ENCODE peak calls at places on chromosomes 4 and X, in five cellular contexts. P, M, L, D and K are unnamed samples.

GRCh38 chr4:81723927-81724587 is 252.3 kb upstream of the RASGEF1B start:
- DNase-seq in P (no peak), M (no peak), L (no peak), D (no peak), K (no peak)

GRCh38 chrX:154036513-154036912 is 16.8 kb upstream of the IRAK1 start:
- DNase-seq in P (peak), M (no peak), L (no peak), D (no peak), K (no peak)

GRCh38 chrX:39760930-39761329 is 336.8 kb downstream of the BCOR start:
- DNase-seq in P (no peak), M (no peak), L (no peak), D (no peak), K (no peak)

GRCh38 chr4:44446191-44446590 is 2.4 kb downstream of the KCTD8 start:
- DNase-seq in P (no peak), M (no peak), L (no peak), D (no peak), K (no peak)

GRCh38 chr4:117771647-117772337 is 262.5 kb upstream of the NDST3 start:
- DNase-seq in P (peak), M (no peak), L (no peak), D (peak), K (no peak)

GRCh38 chrX:48715066-48715465 is 18.5 kb downstream of the SUV39H1 start:
- DNase-seq in P (no peak), M (no peak), L (no peak), D (no peak), K (no peak)

GRCh38 chr4:153427363-153428071 is 38.6 kb upstream of the TMEM131L start:
- DNase-seq in P (no peak), M (no peak), L (no peak), D (no peak), K (no peak)

GRCh38 chr4:118774321-118774720 is 61.6 kb downstream of the SEC24D start:
- DNase-seq in P (no peak), M (no peak), L (no peak), D (no peak), K (no peak)

GRCh38 chr4:26175905-26176304 is 144.9 kb upstream of the RBPJ start:
- DNase-seq in P (no peak), M (no peak), L (no peak), D (no peak), K (no peak)

GRCh38 chr4:170089743-170090666 is at the start of gene AADAT:
- DNase-seq in P (peak), M (peak), L (no peak), D (peak), K (peak)

GRCh38 chr4:72473434-72473900 is 95.6 kb downstream of the ADAMTS3 start:
- DNase-seq in P (no peak), M (peak), L (no peak), D (no peak), K (no peak)

GRCh38 chr4:109730294-109731051 is 603 bp upstream of the PLA2G12A start:
- DNase-seq in P (peak), M (no peak), L (peak), D (no peak), K (peak)

GRCh38 chrX:64204252-64204651 is 1.3 kb downstream of the AMER1 start:
- DNase-seq in P (no peak), M (no peak), L (no peak), D (no peak), K (no peak)

GRCh38 chrX:124217289-124218251 is 114.9 kb upstream of the TEX13D start:
- DNase-seq in P (no peak), M (no peak), L (no peak), D (no peak), K (no peak)

GRCh38 chrX:11555759-11556158 is 110.0 kb downstream of the ARHGAP6 start:
- DNase-seq in P (no peak), M (no peak), L (no peak), D (no peak), K (no peak)

GRCh38 chr4:108700358-108700757 is 50.0 kb downstream of the OSTC start:
- DNase-seq in P (no peak), M (no peak), L (no peak), D (no peak), K (no peak)

GRCh38 chr4:114383055-114383454 is 215.6 kb upstream of the UGT8 start:
- DNase-seq in P (no peak), M (no peak), L (no peak), D (no peak), K (no peak)

GRCh38 chr4:114383721-114384120 is 214.9 kb upstream of the UGT8 start:
- DNase-seq in P (no peak), M (no peak), L (no peak), D (peak), K (no peak)

GRCh38 chr4:114385195-114385985 is 213.2 kb upstream of the UGT8 start:
- DNase-seq in P (no peak), M (no peak), L (no peak), D (no peak), K (no peak)

GRCh38 chr4:114386637-114387233 is 211.9 kb upstream of the UGT8 start:
- DNase-seq in P (no peak), M (no peak), L (peak), D (peak), K (peak)

DNA sequence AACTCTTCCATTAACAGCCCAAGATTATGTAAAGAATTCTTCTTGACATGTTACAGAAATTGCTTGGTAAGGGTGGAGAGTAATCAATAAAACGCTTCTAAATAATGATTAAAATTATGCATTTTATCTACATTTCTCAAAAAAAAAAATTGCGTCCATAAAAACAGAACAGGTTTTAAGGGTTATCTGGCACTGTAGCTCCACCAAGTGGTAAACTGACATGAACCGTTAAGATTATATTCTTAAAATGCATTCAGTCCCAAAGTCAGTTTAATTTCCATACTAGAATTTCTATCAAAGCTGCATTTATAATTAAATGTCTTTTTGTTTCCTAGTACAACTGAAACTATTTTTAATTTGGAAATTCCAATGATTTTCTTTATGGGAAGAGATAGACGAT is 214.0 kb upstream of the UGT8 start:
- DNase-seq in P (no peak), M (no peak), L (no peak), D (peak), K (no peak)
- TF ChIP-seq JUND in P (no peak), M (no peak), L (no peak), D (no peak), K (no peak)

GRCh38 chr4:185734214-185734613 is 77.8 kb downstream of the SORBS2 start:
- DNase-seq in P (no peak), M (no peak), L (peak), D (no peak), K (no peak)
- TF ChIP-seq JUND in P (no peak), M (no peak), L (no peak), D (no peak), K (no peak)

DNA sequence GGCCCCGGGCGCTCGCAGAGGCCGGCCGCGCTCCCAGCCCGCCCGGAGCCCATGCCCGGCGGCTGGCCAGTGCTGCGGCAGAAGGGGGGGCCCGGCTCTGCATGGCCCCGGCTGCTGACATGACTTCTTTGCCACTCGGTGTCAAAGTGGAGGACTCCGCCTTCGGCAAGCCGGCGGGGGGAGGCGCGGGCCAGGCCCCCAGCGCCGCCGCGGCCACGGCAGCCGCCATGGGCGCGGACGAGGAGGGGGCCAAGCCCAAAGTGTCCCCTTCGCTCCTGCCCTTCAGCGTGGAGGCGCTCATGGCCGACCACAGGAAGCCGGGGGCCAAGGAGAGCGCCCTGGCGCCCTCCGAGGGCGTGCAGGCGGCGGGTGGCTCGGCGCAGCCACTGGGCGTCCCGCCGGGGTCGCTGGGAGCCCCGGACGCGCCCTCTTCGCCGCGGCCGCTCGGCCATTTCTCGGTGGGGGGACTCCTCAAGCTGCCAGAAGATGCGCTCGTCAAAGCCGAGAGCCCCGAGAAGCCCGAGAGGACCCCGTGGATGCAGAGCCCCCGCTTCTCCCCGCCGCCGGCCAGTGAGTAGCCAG is 425 bp downstream of the MSX1 start:
- DNase-seq in P (no peak), M (peak), L (no peak), D (no peak), K (no peak)
- TF ChIP-seq JUND in P (no peak), M (no peak), L (no peak), D (no peak), K (no peak)

DNA sequence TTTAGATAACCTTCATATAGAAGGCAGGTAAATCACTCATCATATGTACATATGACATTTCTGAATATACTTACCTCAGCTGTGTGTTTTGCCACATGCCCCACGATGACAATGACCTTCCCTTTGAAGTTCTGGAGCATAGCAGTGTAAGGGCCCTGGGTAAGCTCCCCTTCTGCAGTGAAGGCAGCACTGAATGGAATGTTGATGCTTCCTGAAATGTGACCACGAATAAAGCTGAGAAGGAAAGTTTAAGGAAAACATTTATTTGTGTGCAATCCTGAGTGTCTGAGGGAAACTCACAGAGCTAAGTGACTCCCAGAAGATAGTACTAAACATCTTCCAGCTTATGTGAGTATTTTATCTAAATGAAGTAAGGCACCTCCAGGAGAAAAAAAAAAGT is 200.1 kb downstream of the NPNT start:
- DNase-seq in P (no peak), M (no peak), L (no peak), D (no peak), K (no peak)
- TF ChIP-seq JUND in P (no peak), M (no peak), L (no peak), D (no peak), K (no peak)

DNA sequence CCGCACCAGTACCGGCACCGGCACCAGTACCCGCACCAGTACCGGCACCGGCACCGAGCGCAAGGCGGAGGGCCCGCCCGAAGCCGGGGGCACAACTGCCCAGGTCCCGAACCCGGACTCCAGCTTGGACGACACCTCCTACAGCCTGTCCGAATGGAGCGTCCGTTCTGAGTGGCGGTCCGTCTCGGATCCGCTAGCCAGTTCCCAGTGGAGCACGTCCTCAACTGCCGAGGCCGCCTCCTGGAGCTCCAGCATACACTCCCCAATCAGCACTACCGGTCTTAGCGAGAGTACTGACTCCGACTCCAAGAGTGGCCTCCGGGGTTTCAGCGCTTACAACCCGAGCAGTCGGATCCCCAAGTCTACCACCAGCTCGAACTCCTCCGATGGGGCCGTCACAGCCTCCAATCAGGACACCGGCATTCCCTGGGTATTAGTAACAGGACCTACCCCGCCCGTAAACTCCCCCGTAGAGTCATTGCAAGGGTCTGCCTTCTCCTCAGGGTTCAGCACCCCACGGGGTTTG is 885 bp upstream of the MAOA start:
- DNase-seq in P (no peak), M (no peak), L (no peak), D (no peak), K (peak)
- TF ChIP-seq JUND in P (no peak), M (no peak), L (no peak), D (no peak), K (no peak)

DNA sequence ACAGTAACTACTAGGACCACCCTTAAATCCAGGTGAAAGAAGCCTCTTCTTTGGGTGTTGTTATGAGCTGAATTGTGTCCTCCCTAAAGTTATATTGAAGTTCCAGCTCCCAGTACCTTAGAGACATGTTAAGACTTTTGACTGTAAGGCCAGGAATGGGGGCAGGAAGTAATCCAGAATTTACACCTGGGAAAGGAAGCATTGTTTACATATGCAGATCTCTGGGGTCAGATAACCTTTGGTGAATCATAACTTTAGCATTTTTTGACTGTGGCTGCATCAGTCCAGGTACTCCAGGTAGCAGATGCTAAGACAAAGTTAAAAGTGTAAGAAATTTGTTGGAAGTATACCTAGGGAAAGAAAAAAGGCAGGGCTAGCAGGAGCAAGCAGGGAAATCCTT is 104.9 kb upstream of the CENPE start:
- DNase-seq in P (no peak), M (no peak), L (no peak), D (no peak), K (no peak)
- TF ChIP-seq JUND in P (no peak), M (no peak), L (no peak), D (no peak), K (no peak)

GRCh38 chr4:107202744-107203143 is 166.6 kb upstream of the DKK2 start:
- DNase-seq in P (no peak), M (no peak), L (no peak), D (no peak), K (no peak)
- TF ChIP-seq JUND in P (no peak), M (no peak), L (no peak), D (no peak), K (no peak)

DNA sequence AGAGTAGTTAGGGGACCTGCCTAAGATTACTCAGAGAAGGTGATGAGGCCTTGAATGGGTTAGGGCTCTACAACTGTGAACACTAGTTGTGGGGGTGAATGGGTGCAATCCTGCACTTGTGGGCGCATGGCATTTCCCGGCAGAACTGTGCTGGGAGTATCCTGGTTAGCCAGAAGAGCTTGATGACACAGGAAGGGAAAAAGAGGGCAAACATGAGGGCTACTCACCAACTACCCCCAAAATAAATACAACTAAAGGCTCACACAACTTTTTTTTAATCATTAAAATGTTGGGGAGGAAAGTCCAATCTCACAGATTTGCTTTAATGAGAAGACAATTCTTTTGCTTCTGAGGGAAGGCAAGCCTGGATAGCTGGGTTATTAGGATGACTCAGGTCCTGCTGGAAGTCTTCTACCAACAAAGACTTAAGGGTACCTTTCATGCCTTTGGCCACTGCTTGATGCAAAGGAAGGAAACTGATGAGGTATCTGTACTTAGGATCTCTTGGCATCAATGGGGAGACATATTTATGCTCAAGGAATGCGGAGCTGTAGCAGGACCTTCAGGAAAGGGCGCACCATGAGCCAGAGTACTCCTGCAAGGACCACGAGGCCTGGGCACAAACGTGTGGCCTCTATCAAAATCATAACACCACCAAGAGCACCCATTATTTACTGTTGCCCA is 2.6 kb downstream of the PHKA2 start:
- DNase-seq in P (no peak), M (no peak), L (no peak), D (no peak), K (peak)
- TF ChIP-seq JUND in P (no peak), M (no peak), L (no peak), D (no peak), K (no peak)

DNA sequence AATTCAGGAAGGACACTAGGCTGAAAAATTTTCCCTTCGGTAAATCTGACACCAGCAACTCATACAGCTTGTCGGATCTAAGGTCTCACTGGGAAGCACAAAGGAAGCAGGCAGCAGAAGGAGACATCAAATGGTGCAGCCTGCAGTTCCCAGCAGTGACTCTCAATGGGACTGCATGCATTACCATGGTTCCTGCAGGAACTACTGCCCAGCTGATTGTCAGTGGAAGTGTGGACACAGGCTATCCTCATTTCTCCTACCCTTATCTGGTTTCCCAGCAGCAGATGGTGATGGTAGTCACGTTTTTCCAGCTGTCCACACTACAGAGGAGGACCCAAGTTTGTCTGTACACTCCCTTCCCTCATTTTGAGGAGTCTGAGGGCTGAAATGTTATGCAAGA is 113.3 kb downstream of the PPP1R2C start:
- DNase-seq in P (no peak), M (no peak), L (no peak), D (no peak), K (no peak)
- TF ChIP-seq JUND in P (no peak), M (no peak), L (no peak), D (no peak), K (no peak)

GRCh38 chrX:119288890-119289393 is 52.9 kb downstream of the PGRMC1 start:
- DNase-seq in P (no peak), M (no peak), L (no peak), D (no peak), K (no peak)
- TF ChIP-seq JUND in P (no peak), M (no peak), L (no peak), D (no peak), K (no peak)